ENCODE peak calls at places on chromosome 6, in ten cellular contexts. Z is CD8-positive, alpha-beta memory T cell; J is CD4-positive, alpha-beta memory T cell; O is lower leg skin; N is A673; U is A172; D is AG08395; K is kidney; X is endothelial cell; I is cerebellar cortex. M is an unnamed sample.

GRCh38 chr6:138514860-138515540 is 15.7 kb upstream of the NHSL1 start:
- DNase-seq in Z (peak; percentile 47), J (peak; percentile 58), O (no peak), N (no peak), U (no peak), D (no peak), K (no peak), X (no peak), I (no peak), M (no peak)

GRCh38 chr6:125170376-125170775 is 16.8 kb downstream of the TPD52L1 start:
- DNase-seq in Z (no peak), J (no peak), O (no peak), N (peak; percentile 13), U (no peak), D (peak; percentile 50), K (no peak), X (no peak), I (no peak), M (no peak)

GRCh38 chr6:121660277-121660676 is 224.8 kb downstream of the GJA1 start:
- DNase-seq in Z (no peak), J (no peak), O (no peak), N (no peak), U (no peak), D (no peak), K (no peak), X (no peak), I (no peak), M (no peak)

GRCh38 chr6:362924-363249 is 28.7 kb upstream of the IRF4 start:
- DNase-seq in Z (no peak), J (no peak), O (no peak), N (no peak), U (no peak), D (no peak), K (peak; percentile 49), X (no peak), I (no peak), M (no peak)

GRCh38 chr6:110949679-110950285 is 8.7 kb upstream of the GTF3C6 start:
- DNase-seq in Z (peak; percentile 26), J (peak; percentile 43), O (no peak), N (peak; percentile 43), U (no peak), D (peak; percentile 35), K (no peak), X (no peak), I (peak; percentile 24), M (no peak)

GRCh38 chr6:138455746-138456392 is 43.4 kb downstream of the NHSL1 start:
- DNase-seq in Z (peak; percentile 42), J (peak; percentile 81), O (no peak), N (peak; percentile 23), U (no peak), D (peak; percentile 9), K (no peak), X (no peak), I (no peak), M (no peak)

GRCh38 chr6:35044771-35045275 is 96.3 kb downstream of the TCP11 start:
- DNase-seq in Z (no peak), J (no peak), O (no peak), N (peak; percentile 94), U (peak; percentile 16), D (peak; percentile 22), K (no peak), X (no peak), I (no peak), M (peak; percentile 80)

GRCh38 chr6:124927806-124928205 is 34.4 kb upstream of the RNF217 start:
- DNase-seq in Z (no peak), J (no peak), O (no peak), N (no peak), U (peak; percentile 36), D (no peak), K (no peak), X (no peak), I (no peak), M (no peak)

GRCh38 chr6:14313220-14313619 is 195.6 kb downstream of the CD83 start:
- DNase-seq in Z (no peak), J (no peak), O (no peak), N (no peak), U (no peak), D (no peak), K (no peak), X (no peak), I (no peak), M (no peak)

GRCh38 chr6:15987569-15987968 is 141.3 kb upstream of the MYLIP start:
- DNase-seq in Z (no peak), J (no peak), O (no peak), N (peak; percentile 78), U (peak; percentile 38), D (peak; percentile 5), K (no peak), X (no peak), I (no peak), M (no peak)

GRCh38 chr6:70717038-70717801 is 49.5 kb downstream of the SMAP1 start:
- DNase-seq in Z (peak; percentile 25), J (peak; percentile 50), O (no peak), N (no peak), U (no peak), D (no peak), K (no peak), X (peak; percentile 4), I (no peak), M (no peak)